ENCODE peak calls at places on chromosomes 6 and 20, in six cellular contexts. C is H1, K is neuronal stem cell, M is H9, Y is mesendoderm, B is mesenchymal stem cell. W is an unnamed sample.

GRCh38 chr20:43355610-43356009 is 102.1 kb upstream of the SRSF6 start:
- DNase-seq in Y (no peak), C (no peak), K (no peak), M (no peak), B (no peak), W (no peak)

GRCh38 chr6:55033021-55033546 is 141.2 kb upstream of the HCRTR2 start:
- DNase-seq in K (no peak), C (no peak), M (no peak), Y (no peak), B (peak), W (peak)

GRCh38 chr6:117206522-117206921 is 58.8 kb upstream of the VGLL2 start:
- DNase-seq in C (no peak), Y (no peak), B (no peak), K (no peak), M (no peak), W (no peak)

GRCh38 chr20:48457261-48458002 is 370.4 kb downstream of the PREX1 start:
- DNase-seq in B (no peak), Y (no peak), K (no peak), M (no peak), C (no peak), W (no peak)

GRCh38 chr6:31652925-31653724 is 664 bp upstream of the BAG6 start:
- DNase-seq in B (peak), Y (peak), M (peak), K (peak), C (no peak), W (no peak)

GRCh38 chr20:19943021-19943659 is 74.0 kb upstream of the NAA20 start:
- DNase-seq in M (no peak), B (no peak), K (no peak), Y (no peak), C (no peak), W (no peak)

GRCh38 chr6:140572867-140573266 is 1198.4 kb upstream of the CITED2 start:
- DNase-seq in Y (no peak), C (no peak), M (no peak), K (no peak), B (no peak), W (no peak)

GRCh38 chr6:159819932-159820640 is 20.0 kb downstream of the PNLDC1 start:
- DNase-seq in Y (no peak), C (no peak), B (no peak), M (peak), K (no peak), W (no peak)

GRCh38 chr20:10076126-10077080 is 41.6 kb downstream of the ANKEF1 start:
- DNase-seq in K (no peak), C (no peak), Y (no peak), M (no peak), B (no peak), W (no peak)

GRCh38 chr6:36969988-36970891 is 15.7 kb downstream of the PI16 start:
- DNase-seq in M (no peak), B (no peak), C (no peak), K (no peak), Y (no peak), W (no peak)

GRCh38 chr6:15909290-15910070 is 219.4 kb upstream of the MYLIP start:
- DNase-seq in C (no peak), B (no peak), K (no peak), M (no peak), Y (no peak), W (no peak)

GRCh38 chr6:119076173-119076965 is 2.1 kb downstream of the FAM184A start:
- DNase-seq in C (no peak), M (no peak), Y (no peak), K (no peak), B (no peak), W (no peak)

GRCh38 chr20:61306935-61307475 is 54.9 kb downstream of the CDH4 start:
- DNase-seq in B (no peak), K (no peak), M (no peak), C (no peak), Y (peak), W (no peak)

GRCh38 chr6:155177369-155177961 is 86.3 kb upstream of the CLDN20 start:
- DNase-seq in M (no peak), K (peak), B (peak), Y (peak), C (no peak), W (peak)

GRCh38 chr6:154257074-154257473 is 99.5 kb downstream of the IPCEF1 start:
- DNase-seq in Y (no peak), C (no peak), K (no peak), M (no peak), B (no peak), W (no peak)

GRCh38 chr20:50558483-50558925 is 48.3 kb downstream of the PTPN1 start:
- DNase-seq in K (no peak), B (peak), Y (peak), C (no peak), M (no peak), W (peak)

GRCh38 chr6:48563426-48563825 is 452.4 kb upstream of the PTCHD4 start:
- DNase-seq in M (no peak), K (no peak), C (no peak), B (no peak), Y (no peak), W (no peak)

GRCh38 chr6:144346719-144347446 is 61.7 kb downstream of the UTRN start:
- DNase-seq in C (no peak), B (peak), M (no peak), Y (peak), K (no peak), W (peak)

GRCh38 chr6:83514877-83515466 is 2.6 kb downstream of the PRSS35 start:
- DNase-seq in K (peak), Y (peak), M (no peak), B (peak), C (no peak), W (peak)

GRCh38 chr20:11797161-11797560 is 120.5 kb upstream of the BTBD3 start:
- DNase-seq in M (no peak), K (no peak), Y (no peak), C (no peak), B (peak), W (no peak)

GRCh38 chr6:166933396-166933795 is 23.0 kb downstream of the RNASET2 start:
- DNase-seq in C (no peak), M (no peak), Y (no peak), K (no peak), B (no peak), W (no peak)

GRCh38 chr20:2330090-2330695 is 34.4 kb downstream of the TGM3 start:
- DNase-seq in Y (peak), C (no peak), M (no peak), K (no peak), B (no peak), W (no peak)

GRCh38 chr20:36745927-36746659 is at the start of gene NDRG3:
- DNase-seq in Y (peak), M (peak), B (peak), C (peak), K (peak), W (peak)

GRCh38 chr20:10502098-10502526 is 67.0 kb downstream of the SLX4IP start:
- DNase-seq in K (no peak), B (no peak), C (no peak), M (no peak), Y (no peak), W (no peak)

GRCh38 chr6:158803733-158804143 is 15.4 kb downstream of the EZR start:
- DNase-seq in C (no peak), B (peak), M (no peak), Y (peak), K (no peak), W (no peak)

GRCh38 chr6:154404791-154405400 is 48.3 kb upstream of the IPCEF1 start:
- DNase-seq in M (no peak), C (no peak), B (peak), K (no peak), Y (no peak), W (peak)

GRCh38 chr6:73823046-73823735 is 127.2 kb downstream of the CD109 start:
- DNase-seq in C (no peak), Y (no peak), K (no peak), B (no peak), M (no peak), W (no peak)

GRCh38 chr6:161444464-161444863 is 170.6 kb upstream of the AGPAT4 start:
- DNase-seq in C (peak), M (peak), K (no peak), Y (peak), B (peak), W (peak)

GRCh38 chr6:161446296-161446925 is 172.6 kb upstream of the AGPAT4 start:
- DNase-seq in B (no peak), C (no peak), Y (no peak), K (no peak), M (no peak), W (no peak)

GRCh38 chr6:161443868-161444267 is 170.0 kb upstream of the AGPAT4 start:
- DNase-seq in M (peak), Y (peak), B (no peak), C (peak), K (no peak), W (no peak)

GRCh38 chr6:161446934-161447333 is 173.1 kb upstream of the AGPAT4 start:
- DNase-seq in K (no peak), C (no peak), M (no peak), B (no peak), Y (peak), W (no peak)

DNA sequence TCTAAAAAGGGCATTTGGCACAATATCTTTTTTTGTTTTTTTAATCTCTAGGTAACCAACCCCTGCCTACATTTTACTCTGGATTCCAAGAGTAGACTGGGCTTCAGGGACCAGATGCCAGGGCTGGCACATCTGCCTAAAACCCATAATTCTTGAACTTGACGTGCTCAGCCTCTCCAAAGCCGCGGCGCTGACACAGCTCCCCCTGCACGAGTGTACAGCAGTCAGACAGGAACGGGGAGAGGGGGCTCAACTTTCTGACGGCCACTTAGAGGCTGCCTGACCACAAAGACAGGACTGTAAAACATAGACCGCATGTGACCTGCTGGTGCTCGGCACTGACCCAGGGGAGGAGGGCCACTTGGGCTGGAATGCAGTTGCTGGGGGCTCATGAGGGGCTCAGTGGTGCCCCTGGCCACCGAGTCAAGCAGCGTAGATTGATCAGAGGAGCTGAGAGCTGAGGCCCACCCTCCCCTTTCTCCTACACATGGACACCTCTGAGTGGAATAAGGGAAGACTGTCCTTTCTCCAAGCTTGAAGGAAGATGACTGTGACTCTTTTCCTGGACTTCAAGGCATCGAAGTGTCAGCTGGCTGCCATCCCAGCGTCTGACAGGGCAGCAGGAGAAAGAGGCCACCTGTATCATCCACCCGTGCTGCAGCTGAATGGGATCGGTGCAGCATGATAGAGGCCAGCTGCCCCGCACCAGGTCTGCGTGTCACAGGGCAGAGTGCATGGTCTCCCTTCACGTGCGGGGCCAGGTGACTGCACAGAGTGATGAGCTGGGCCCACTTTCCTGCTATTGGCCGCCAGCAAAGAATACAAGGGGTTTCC is 171.3 kb upstream of the AGPAT4 start:
- DNase-seq in M (no peak), Y (no peak), K (no peak), C (no peak), B (peak), W (peak)
- H2BK5ac ChIP-seq in M (no peak), Y (no peak), K (no peak), C (no peak), B (no peak), W (no peak)

DNA sequence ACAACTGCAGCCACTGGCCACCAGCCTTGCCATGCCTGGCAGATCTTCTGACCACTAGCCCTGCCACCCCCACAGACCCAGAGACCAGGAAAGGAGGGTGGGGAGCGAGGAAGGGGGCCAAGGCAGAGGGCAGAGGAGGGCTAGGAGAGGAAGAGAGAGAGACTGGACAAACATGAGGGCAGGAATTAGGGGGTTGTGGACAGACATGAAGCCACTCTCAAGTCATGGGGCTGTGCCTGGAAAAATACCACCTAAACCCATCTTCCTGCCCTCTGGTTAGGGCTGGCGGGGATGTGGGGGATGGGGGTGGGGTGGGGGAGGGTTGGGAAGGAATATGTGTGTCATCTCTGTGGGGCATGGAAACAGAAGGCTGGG is 1.4 kb upstream of the SLC29A1 start:
- DNase-seq in C (no peak), M (no peak), B (no peak), Y (no peak), K (no peak), W (no peak)
- H4K8ac ChIP-seq in C (no peak), M (no peak), B (peak), Y (no peak), K (no peak), W (no peak)

GRCh38 chr6:137954253-137954652 is 87.2 kb downstream of the TNFAIP3 start:
- DNase-seq in Y (no peak), B (no peak), K (no peak), C (no peak), M (no peak), W (no peak)

GRCh38 chr6:137949686-137950390 is 82.8 kb downstream of the TNFAIP3 start:
- DNase-seq in M (no peak), C (no peak), Y (no peak), B (no peak), K (no peak), W (no peak)

GRCh38 chr6:137951064-137951597 is 84.1 kb downstream of the TNFAIP3 start:
- DNase-seq in Y (no peak), K (no peak), B (no peak), C (no peak), M (no peak), W (no peak)

GRCh38 chr6:137950581-137950980 is 83.5 kb downstream of the TNFAIP3 start:
- DNase-seq in C (no peak), Y (no peak), M (no peak), B (no peak), K (no peak), W (no peak)

GRCh38 chr6:137952247-137952646 is 85.2 kb downstream of the TNFAIP3 start:
- DNase-seq in K (no peak), Y (no peak), M (no peak), C (no peak), B (no peak), W (no peak)
- H2BK5ac ChIP-seq in K (no peak), Y (no peak), M (no peak), C (no peak), B (no peak), W (no peak)

GRCh38 chr20:3819413-3820047 is 817 bp upstream of the AP5S1 start:
- DNase-seq in Y (no peak), B (no peak), C (peak), K (no peak), M (no peak), W (no peak)

GRCh38 chr20:3821996-3822395 is 1.6 kb downstream of the AP5S1 start:
- DNase-seq in K (no peak), M (no peak), Y (no peak), C (no peak), B (no peak), W (no peak)

GRCh38 chr20:3818155-3819151 is 1.9 kb upstream of the AP5S1 start:
- DNase-seq in Y (peak), C (peak), K (no peak), B (peak), M (peak), W (peak)

GRCh38 chr20:3820048-3820900 is at the start of gene AP5S1:
- DNase-seq in K (peak), C (peak), M (peak), Y (peak), B (peak), W (peak)

DNA sequence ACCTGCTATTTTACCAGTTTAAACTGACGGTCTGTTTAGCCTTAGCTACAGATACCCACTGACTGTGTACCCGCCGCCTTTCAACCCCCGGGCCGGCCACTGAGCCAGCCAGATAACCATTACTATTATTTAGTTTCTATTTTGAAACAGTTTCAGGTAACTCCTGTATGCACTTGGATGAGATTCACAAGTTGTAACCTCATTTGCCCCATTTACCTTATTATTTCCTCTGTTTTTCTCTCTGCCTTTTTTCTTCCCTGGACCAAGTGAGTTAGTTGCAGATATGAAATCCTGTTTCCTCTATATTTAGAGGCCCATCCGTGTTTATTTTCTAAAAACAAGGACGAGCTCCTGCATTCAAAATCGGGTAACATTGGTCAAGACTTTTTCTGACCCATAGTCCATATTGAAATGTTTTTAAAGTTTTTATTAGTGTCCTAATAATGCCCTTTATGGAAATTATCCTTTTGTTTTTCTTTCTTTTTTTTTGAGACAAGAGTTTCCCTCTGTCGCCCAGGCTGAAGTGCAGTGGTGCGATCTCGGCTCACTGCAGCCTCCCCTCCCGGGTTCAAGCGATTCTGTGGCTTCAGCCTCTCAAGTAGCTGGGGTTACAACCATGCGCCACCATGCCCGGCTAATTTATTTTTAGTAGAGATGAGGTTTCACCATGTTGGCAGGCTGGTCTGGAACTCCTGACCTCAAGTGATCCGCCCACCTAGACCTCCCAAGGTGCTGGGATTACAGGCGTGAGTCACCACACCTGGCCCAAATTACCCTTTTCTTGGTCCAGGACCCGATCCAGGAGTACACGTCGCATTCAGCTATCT is 767 bp downstream of the AP5S1 start:
- DNase-seq in K (no peak), C (no peak), M (no peak), Y (no peak), B (no peak), W (no peak)
- H4K8ac ChIP-seq in K (no peak), C (peak), M (no peak), Y (no peak), B (peak), W (peak)

DNA sequence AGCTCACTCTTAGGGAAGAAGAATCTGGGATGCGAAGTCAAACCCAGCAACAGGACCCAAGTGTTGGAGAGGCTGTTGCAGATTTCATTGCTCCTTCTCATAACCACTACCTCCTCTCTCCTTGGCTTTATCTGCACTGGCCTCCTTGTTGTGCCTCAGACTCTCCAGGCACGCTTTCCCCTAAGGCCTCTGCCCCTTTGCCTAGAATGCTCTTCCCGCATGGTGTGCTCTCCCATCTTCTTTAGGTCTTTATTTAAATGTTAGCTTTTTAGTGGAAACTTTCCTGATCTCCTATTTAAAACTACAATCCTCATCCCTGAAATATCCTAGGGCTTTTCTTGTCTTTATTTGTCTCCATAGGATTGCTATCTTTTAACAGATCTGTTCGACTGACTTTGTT is 94.9 kb upstream of the TMEM30A start:
- DNase-seq in C (no peak), M (no peak), Y (no peak), B (no peak), K (no peak), W (no peak)
- H2BK5ac ChIP-seq in C (no peak), M (no peak), Y (no peak), B (no peak), K (no peak), W (no peak)

GRCh38 chr6:33790910-33791309 is 2.0 kb upstream of the LEMD2 start:
- DNase-seq in C (no peak), Y (no peak), K (no peak), M (no peak), B (no peak), W (no peak)

GRCh38 chr6:33788694-33789549 is at the start of gene LEMD2:
- DNase-seq in B (peak), K (peak), M (peak), C (peak), Y (peak), W (peak)

GRCh38 chr6:33787954-33788693 is 806 bp downstream of the LEMD2 start:
- DNase-seq in M (peak), B (peak), C (no peak), Y (peak), K (no peak), W (peak)

GRCh38 chr6:33790306-33790855 is 1.5 kb upstream of the LEMD2 start:
- DNase-seq in K (no peak), C (no peak), M (no peak), B (no peak), Y (peak), W (no peak)

DNA sequence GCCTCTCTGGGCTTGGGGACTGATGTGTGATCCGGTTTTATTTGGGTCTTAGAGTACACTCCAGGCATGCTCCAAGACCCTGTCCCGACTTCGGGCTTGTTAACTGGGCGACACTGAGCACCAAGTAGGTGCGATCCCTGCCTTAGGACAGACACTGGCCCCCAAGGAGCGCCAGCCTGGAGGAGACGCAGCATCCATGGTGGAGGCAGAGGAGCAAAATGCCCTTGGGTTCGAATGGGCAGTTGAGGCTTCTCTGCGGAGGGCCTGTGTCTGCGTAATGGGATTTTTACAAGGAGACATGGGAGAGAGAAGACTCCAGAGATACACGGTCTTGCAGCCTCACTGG is 593 bp upstream of the LEMD2 start:
- DNase-seq in K (no peak), Y (no peak), M (no peak), B (no peak), C (no peak), W (no peak)
- H4K8ac ChIP-seq in K (no peak), Y (no peak), M (no peak), B (peak), C (peak), W (peak)